ENCODE peak calls at places on chromosomes 4 and X, in eight cellular contexts. I is HCT116, W is adrenal gland, H is transverse colon, Y is suprapubic skin, S is K562, P is uterus, O is IMR-90. G is an unnamed sample.

GRCh38 chr4:84899616-84900015 is 66.9 kb downstream of the WDFY3 start:
- DNase-seq in I (no peak), W (no peak), H (no peak), Y (no peak), S (no peak), P (no peak), O (no peak), G (no peak)

GRCh38 chr4:81032174-81032551 is 1.7 kb downstream of the BMP3 start:
- DNase-seq in I (no peak), W (no peak), H (no peak), Y (no peak), S (no peak), P (no peak), O (no peak), G (no peak)

GRCh38 chrX:116318672-116319071 is 117.7 kb upstream of the SLC6A14 start:
- DNase-seq in I (no peak), W (no peak), H (no peak), Y (no peak), S (no peak), P (no peak), O (no peak), G (no peak)

GRCh38 chrX:57528670-57529255 is 63.0 kb upstream of the ZXDB start:
- DNase-seq in I (no peak), W (no peak), H (no peak), Y (no peak), S (no peak), P (no peak), O (peak; percentile 1), G (no peak)

GRCh38 chrX:16958356-16958755 is 11.9 kb downstream of the REPS2 start:
- DNase-seq in I (no peak), W (no peak), H (no peak), Y (no peak), S (no peak), P (no peak), O (no peak), G (no peak)

GRCh38 chrX:1221296-1221845 is 8.9 kb upstream of the CRLF2 start:
- DNase-seq in I (no peak), W (no peak), H (no peak), Y (no peak), S (no peak), P (no peak), O (no peak), G (peak; percentile 40)

GRCh38 chr4:2432991-2433530 is 14.3 kb downstream of the CFAP99 start:
- DNase-seq in I (no peak), W (no peak), H (no peak), Y (no peak), S (peak; percentile 64), P (no peak), O (peak; percentile 64), G (no peak)

GRCh38 chr4:16496501-16496900 is 270.2 kb upstream of the TAPT1 start:
- DNase-seq in I (no peak), W (peak; percentile 74), H (no peak), Y (no peak), S (no peak), P (peak; percentile 22), O (peak; percentile 67), G (no peak)

DNA sequence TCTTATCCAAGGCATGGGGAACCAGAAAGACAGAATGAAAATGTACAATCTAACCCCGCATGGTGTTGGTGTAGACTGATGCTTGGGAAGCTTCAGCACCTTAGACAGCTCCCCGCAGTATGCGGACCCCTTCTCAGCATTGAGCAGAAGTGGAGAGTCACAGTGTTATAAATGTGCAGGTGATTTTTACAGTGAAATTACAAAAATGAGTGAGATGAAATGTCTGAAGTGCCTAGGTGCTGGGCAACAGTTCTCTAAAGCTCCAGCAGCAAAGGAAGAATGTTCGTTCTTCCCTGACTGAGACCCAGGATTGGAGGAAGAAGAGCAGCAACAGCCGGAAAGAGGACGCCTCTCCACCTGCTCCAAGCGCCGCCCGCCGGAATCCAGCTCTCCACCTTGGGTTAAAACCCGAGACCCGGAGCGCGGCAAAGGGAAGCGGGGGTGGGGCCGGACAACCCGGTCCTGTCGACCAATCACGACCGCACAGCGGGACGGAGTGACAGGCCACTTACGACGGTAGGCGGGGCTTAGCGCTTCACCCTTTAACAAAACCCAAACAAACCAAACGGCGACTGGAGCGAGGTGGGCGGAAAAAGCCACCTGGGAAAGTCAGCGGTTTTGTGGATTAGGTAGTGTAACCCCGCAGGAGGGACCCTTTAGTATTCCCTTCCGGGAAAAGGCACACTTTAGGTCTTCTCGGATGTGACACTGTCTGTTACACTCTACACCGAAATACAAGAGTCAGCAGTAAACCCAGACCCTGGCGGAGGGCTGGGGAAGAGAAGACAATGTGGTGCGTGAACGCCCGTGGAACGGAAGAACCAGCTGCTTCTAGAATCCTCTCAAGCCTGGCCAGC is at the start of gene GLRA3:
- DNase-seq in I (no peak), W (peak; percentile 34), H (peak; percentile 15), Y (no peak), S (peak; percentile 88), P (no peak), O (no peak), G (no peak)
- TF ChIP-seq CTCF in I (no peak), W (no peak), H (no peak), Y (no peak), S (no peak), P (no peak), O (no peak), G (no peak)

DNA sequence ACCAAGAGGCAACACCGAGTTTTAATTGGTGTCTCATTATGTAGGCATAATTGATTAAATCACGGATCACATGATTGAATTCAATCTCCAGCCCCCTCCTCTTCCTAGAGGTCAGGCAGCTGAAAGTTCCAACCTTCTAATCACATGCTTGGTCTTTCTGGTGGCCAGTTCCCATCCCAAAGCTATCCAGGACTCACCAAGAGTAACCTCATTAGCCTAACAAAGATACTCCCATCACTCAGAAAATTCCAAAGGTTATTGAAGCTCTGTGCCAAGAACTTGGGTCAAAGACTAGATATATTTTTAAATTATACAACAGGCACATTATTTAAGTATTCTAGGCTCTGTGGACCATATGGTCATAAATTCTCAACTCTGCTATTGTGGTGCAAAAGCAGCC is 65.1 kb downstream of the SLC10A7 start:
- DNase-seq in I (no peak), W (no peak), H (no peak), Y (no peak), S (no peak), P (no peak), O (no peak), G (no peak)
- TF ChIP-seq POLR2A in I (no peak), W (no peak), H (no peak), Y (no peak), S (no peak), P (no peak), O (no peak), G (no peak)

GRCh38 chr4:107520368-107520767 is 199.7 kb downstream of the PAPSS1 start:
- DNase-seq in I (no peak), W (no peak), H (no peak), Y (no peak), S (no peak), P (no peak), O (no peak), G (no peak)

GRCh38 chr4:107518076-107518475 is 202.0 kb downstream of the PAPSS1 start:
- DNase-seq in I (no peak), W (no peak), H (no peak), Y (no peak), S (no peak), P (no peak), O (no peak), G (no peak)

GRCh38 chr4:107519057-107519456 is 201.0 kb downstream of the PAPSS1 start:
- DNase-seq in I (peak; percentile 19), W (no peak), H (peak; percentile 15), Y (no peak), S (no peak), P (no peak), O (peak; percentile 5), G (no peak)
- TF ChIP-seq CTCF in I (peak; percentile 67), W (no peak), H (no peak), Y (peak; percentile 26), S (no peak), P (peak; percentile 25), O (peak; percentile 42), G (no peak)

DNA sequence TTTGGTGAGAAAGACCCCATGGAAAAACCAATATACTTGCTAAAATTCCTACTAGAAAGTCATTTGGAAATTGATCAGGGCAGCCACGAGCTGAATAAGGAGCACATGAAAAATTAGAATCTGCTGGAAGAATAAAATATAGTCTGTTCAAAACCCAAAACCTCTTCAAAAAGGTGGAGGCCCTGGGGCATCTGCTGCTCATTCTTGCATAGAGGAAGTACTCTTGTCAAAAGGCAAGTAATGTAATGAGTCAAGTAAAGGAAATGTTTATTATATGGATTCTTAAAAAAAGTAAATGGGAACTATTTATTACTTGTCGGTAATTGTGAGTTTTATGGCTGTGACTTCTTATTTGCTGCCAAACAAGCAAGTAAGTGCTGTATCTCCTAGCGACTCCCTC is 109.5 kb downstream of the GK start:
- DNase-seq in I (no peak), W (no peak), H (no peak), Y (no peak), S (no peak), P (no peak), O (no peak), G (no peak)
- TF ChIP-seq POLR2A in I (no peak), W (no peak), H (no peak), Y (no peak), S (no peak), P (no peak), O (no peak), G (no peak)

G was measured in lower leg skin.